ENCODE peak calls at places on chromosomes 5 and 9, in seven cellular contexts. One of them, this sample, is unnamed.

GRCh38 chr5:125834438-125835147 is 588.6 kb upstream of the GRAMD2B start:
- DNase-seq in body of pancreas: no peak
- DNase-seq in transverse colon: no peak
- DNase-seq in sigmoid colon: no peak
- DNase-seq in AG04450: no peak
- DNase-seq in cardiac fibroblast: no peak
- DNase-seq in GM13977: no peak
- DNase-seq in this sample: no peak

GRCh38 chr9:33040792-33041458 is 15.9 kb downstream of the DNAJA1 start:
- DNase-seq in body of pancreas: no peak
- DNase-seq in transverse colon: no peak
- DNase-seq in sigmoid colon: no peak
- DNase-seq in AG04450: no peak
- DNase-seq in cardiac fibroblast: no peak
- DNase-seq in GM13977: no peak
- DNase-seq in this sample: no peak

GRCh38 chr9:2307480-2307879 is 292.3 kb downstream of the SMARCA2 start:
- DNase-seq in body of pancreas: no peak
- DNase-seq in transverse colon: no peak
- DNase-seq in sigmoid colon: no peak
- DNase-seq in AG04450: peak
- DNase-seq in cardiac fibroblast: peak
- DNase-seq in GM13977: no peak
- DNase-seq in this sample: no peak

GRCh38 chr9:81380960-81381359 is 308.4 kb downstream of the TLE1 start:
- DNase-seq in body of pancreas: no peak
- DNase-seq in transverse colon: no peak
- DNase-seq in sigmoid colon: no peak
- DNase-seq in AG04450: no peak
- DNase-seq in cardiac fibroblast: no peak
- DNase-seq in GM13977: no peak
- DNase-seq in this sample: no peak

GRCh38 chr5:14901462-14902051 is 30.0 kb upstream of the ANKH start:
- DNase-seq in body of pancreas: no peak
- DNase-seq in transverse colon: no peak
- DNase-seq in sigmoid colon: no peak
- DNase-seq in AG04450: peak
- DNase-seq in cardiac fibroblast: peak
- DNase-seq in GM13977: no peak
- DNase-seq in this sample: no peak

GRCh38 chr5:171710451-171711024 is 75.1 kb upstream of the SMIM23 start:
- DNase-seq in body of pancreas: no peak
- DNase-seq in transverse colon: no peak
- DNase-seq in sigmoid colon: no peak
- DNase-seq in AG04450: no peak
- DNase-seq in cardiac fibroblast: no peak
- DNase-seq in GM13977: no peak
- DNase-seq in this sample: no peak

GRCh38 chr5:139273322-139273571 is 20.3 kb upstream of the MATR3 start:
- DNase-seq in body of pancreas: no peak
- DNase-seq in transverse colon: no peak
- DNase-seq in sigmoid colon: no peak
- DNase-seq in AG04450: no peak
- DNase-seq in cardiac fibroblast: no peak
- DNase-seq in GM13977: peak
- DNase-seq in this sample: no peak

GRCh38 chr5:39523821-39524220 is 99.0 kb upstream of the DAB2 start:
- DNase-seq in body of pancreas: no peak
- DNase-seq in transverse colon: no peak
- DNase-seq in sigmoid colon: no peak
- DNase-seq in AG04450: no peak
- DNase-seq in cardiac fibroblast: no peak
- DNase-seq in GM13977: no peak
- DNase-seq in this sample: no peak

GRCh38 chr9:130681769-130682489 is 11.7 kb upstream of the EXOSC2 start:
- DNase-seq in body of pancreas: no peak
- DNase-seq in transverse colon: peak
- DNase-seq in sigmoid colon: no peak
- DNase-seq in AG04450: no peak
- DNase-seq in cardiac fibroblast: no peak
- DNase-seq in GM13977: peak
- DNase-seq in this sample: peak

GRCh38 chr9:121684381-121685145 is 33.1 kb downstream of the DAB2IP start:
- DNase-seq in body of pancreas: peak
- DNase-seq in transverse colon: peak
- DNase-seq in sigmoid colon: peak
- DNase-seq in AG04450: no peak
- DNase-seq in cardiac fibroblast: peak
- DNase-seq in GM13977: peak
- DNase-seq in this sample: peak

GRCh38 chr9:22227986-22228385 is 218.6 kb upstream of the DMRTA1 start:
- DNase-seq in body of pancreas: no peak
- DNase-seq in transverse colon: no peak
- DNase-seq in sigmoid colon: no peak
- DNase-seq in AG04450: no peak
- DNase-seq in cardiac fibroblast: no peak
- DNase-seq in GM13977: no peak
- DNase-seq in this sample: no peak

GRCh38 chr9:76297721-76298239 is 96.4 kb downstream of the RFK start:
- DNase-seq in body of pancreas: peak
- DNase-seq in transverse colon: no peak
- DNase-seq in sigmoid colon: peak
- DNase-seq in AG04450: no peak
- DNase-seq in cardiac fibroblast: peak
- DNase-seq in GM13977: no peak
- DNase-seq in this sample: no peak

GRCh38 chr5:96651948-96652753 is 10.0 kb upstream of the CAST start:
- DNase-seq in body of pancreas: no peak
- DNase-seq in transverse colon: no peak
- DNase-seq in sigmoid colon: no peak
- DNase-seq in AG04450: no peak
- DNase-seq in cardiac fibroblast: no peak
- DNase-seq in GM13977: no peak
- DNase-seq in this sample: peak

GRCh38 chr9:78884611-78885150 is 587.8 kb downstream of the PSAT1 start:
- DNase-seq in body of pancreas: no peak
- DNase-seq in transverse colon: no peak
- DNase-seq in sigmoid colon: no peak
- DNase-seq in AG04450: no peak
- DNase-seq in cardiac fibroblast: no peak
- DNase-seq in GM13977: no peak
- DNase-seq in this sample: no peak

GRCh38 chr9:131228988-131229387 is 47.3 kb downstream of the FAM78A start:
- DNase-seq in body of pancreas: no peak
- DNase-seq in transverse colon: no peak
- DNase-seq in sigmoid colon: no peak
- DNase-seq in AG04450: peak
- DNase-seq in cardiac fibroblast: peak
- DNase-seq in GM13977: no peak
- DNase-seq in this sample: no peak

GRCh38 chr5:79025054-79025465 is 40.0 kb upstream of the ARSB start:
- DNase-seq in body of pancreas: peak
- DNase-seq in transverse colon: peak
- DNase-seq in sigmoid colon: peak
- DNase-seq in AG04450: peak
- DNase-seq in cardiac fibroblast: peak
- DNase-seq in GM13977: peak
- DNase-seq in this sample: peak

GRCh38 chr5:9034671-9035070 is 511.2 kb downstream of the SEMA5A start:
- DNase-seq in body of pancreas: no peak
- DNase-seq in transverse colon: no peak
- DNase-seq in sigmoid colon: no peak
- DNase-seq in AG04450: peak
- DNase-seq in cardiac fibroblast: peak
- DNase-seq in GM13977: no peak
- DNase-seq in this sample: no peak

GRCh38 chr5:167951121-167951520 is 340.3 kb upstream of the WWC1 start:
- DNase-seq in body of pancreas: no peak
- DNase-seq in transverse colon: no peak
- DNase-seq in sigmoid colon: no peak
- DNase-seq in AG04450: no peak
- DNase-seq in cardiac fibroblast: no peak
- DNase-seq in GM13977: no peak
- DNase-seq in this sample: no peak
- TF ChIP-seq CTCF in body of pancreas: no peak
- TF ChIP-seq CTCF in transverse colon: no peak
- TF ChIP-seq CTCF in sigmoid colon: no peak
- TF ChIP-seq CTCF in AG04450: no peak
- TF ChIP-seq CTCF in cardiac fibroblast: no peak
- TF ChIP-seq CTCF in GM13977: no peak
- TF ChIP-seq CTCF in this sample: no peak

GRCh38 chr5:133734916-133735315 is 122.6 kb upstream of the FSTL4 start:
- DNase-seq in body of pancreas: no peak
- DNase-seq in transverse colon: no peak
- DNase-seq in sigmoid colon: peak
- DNase-seq in AG04450: no peak
- DNase-seq in cardiac fibroblast: no peak
- DNase-seq in GM13977: no peak
- DNase-seq in this sample: no peak

GRCh38 chr5:133738271-133738670 is 125.9 kb upstream of the FSTL4 start:
- DNase-seq in body of pancreas: no peak
- DNase-seq in transverse colon: no peak
- DNase-seq in sigmoid colon: no peak
- DNase-seq in AG04450: no peak
- DNase-seq in cardiac fibroblast: no peak
- DNase-seq in GM13977: no peak
- DNase-seq in this sample: no peak

GRCh38 chr5:133739381-133739780 is 127.0 kb upstream of the FSTL4 start:
- DNase-seq in body of pancreas: no peak
- DNase-seq in transverse colon: no peak
- DNase-seq in sigmoid colon: no peak
- DNase-seq in AG04450: no peak
- DNase-seq in cardiac fibroblast: no peak
- DNase-seq in GM13977: no peak
- DNase-seq in this sample: no peak

GRCh38 chr5:133735346-133735745 is 123.0 kb upstream of the FSTL4 start:
- DNase-seq in body of pancreas: no peak
- DNase-seq in transverse colon: no peak
- DNase-seq in sigmoid colon: no peak
- DNase-seq in AG04450: no peak
- DNase-seq in cardiac fibroblast: peak
- DNase-seq in GM13977: no peak
- DNase-seq in this sample: no peak

DNA sequence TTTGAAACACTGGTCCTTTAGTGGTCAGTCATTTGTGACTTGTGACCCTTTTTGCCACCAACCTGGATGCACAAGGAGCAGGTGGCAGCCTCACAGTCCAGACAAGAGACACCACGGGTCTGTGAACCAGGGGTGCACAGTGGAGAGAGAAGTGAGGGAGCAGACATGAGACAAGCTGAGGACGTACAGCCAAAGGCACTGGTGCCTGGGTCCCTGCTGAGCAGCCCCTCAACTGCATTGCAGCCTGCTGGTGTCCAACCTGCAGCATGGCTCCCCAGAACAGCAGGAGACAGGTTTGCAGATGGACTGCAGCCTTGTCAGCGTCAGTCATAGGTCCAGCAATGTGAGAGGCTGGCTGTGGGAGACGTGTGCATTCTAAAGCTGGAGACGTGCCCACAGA is 124.2 kb upstream of the FSTL4 start:
- DNase-seq in body of pancreas: no peak
- DNase-seq in transverse colon: no peak
- DNase-seq in sigmoid colon: no peak
- DNase-seq in AG04450: no peak
- DNase-seq in cardiac fibroblast: no peak
- DNase-seq in GM13977: no peak
- DNase-seq in this sample: no peak
- TF ChIP-seq CTCF in body of pancreas: no peak
- TF ChIP-seq CTCF in transverse colon: no peak
- TF ChIP-seq CTCF in sigmoid colon: no peak
- TF ChIP-seq CTCF in AG04450: no peak
- TF ChIP-seq CTCF in cardiac fibroblast: no peak
- TF ChIP-seq CTCF in GM13977: no peak
- TF ChIP-seq CTCF in this sample: no peak

DNA sequence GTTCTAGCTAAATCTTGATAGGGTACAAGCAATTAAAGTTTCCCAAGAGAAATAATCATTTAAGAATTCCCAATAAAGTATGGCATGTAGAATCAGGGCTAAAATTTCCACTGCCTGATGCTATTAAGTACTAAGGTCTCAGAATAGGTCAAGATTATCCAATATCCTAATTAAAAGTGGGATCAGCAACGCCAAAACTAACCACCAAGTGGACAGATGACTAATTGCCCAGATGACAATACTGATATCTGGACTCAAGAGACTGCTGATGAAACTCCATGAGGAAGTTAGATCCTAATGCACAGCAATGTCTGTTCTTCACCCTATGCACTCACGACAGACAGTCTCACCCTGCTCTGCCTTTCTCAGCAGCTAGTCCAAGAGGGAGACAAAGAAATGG is 14.3 kb downstream of the DEPDC1B start:
- DNase-seq in body of pancreas: no peak
- DNase-seq in transverse colon: no peak
- DNase-seq in sigmoid colon: no peak
- DNase-seq in AG04450: no peak
- DNase-seq in cardiac fibroblast: no peak
- DNase-seq in GM13977: no peak
- DNase-seq in this sample: no peak
- TF ChIP-seq CTCF in body of pancreas: no peak
- TF ChIP-seq CTCF in transverse colon: no peak
- TF ChIP-seq CTCF in sigmoid colon: no peak
- TF ChIP-seq CTCF in AG04450: no peak
- TF ChIP-seq CTCF in cardiac fibroblast: no peak
- TF ChIP-seq CTCF in GM13977: no peak
- TF ChIP-seq CTCF in this sample: no peak

GRCh38 chr5:142200387-142200786 is 91.8 kb downstream of the NDFIP1 start:
- DNase-seq in body of pancreas: no peak
- DNase-seq in transverse colon: no peak
- DNase-seq in sigmoid colon: no peak
- DNase-seq in AG04450: no peak
- DNase-seq in cardiac fibroblast: no peak
- DNase-seq in GM13977: no peak
- DNase-seq in this sample: no peak

GRCh38 chr5:142204219-142204618 is 95.6 kb downstream of the NDFIP1 start:
- DNase-seq in body of pancreas: no peak
- DNase-seq in transverse colon: no peak
- DNase-seq in sigmoid colon: no peak
- DNase-seq in AG04450: no peak
- DNase-seq in cardiac fibroblast: peak
- DNase-seq in GM13977: no peak
- DNase-seq in this sample: no peak

GRCh38 chr5:142199388-142199787 is 90.8 kb downstream of the NDFIP1 start:
- DNase-seq in body of pancreas: no peak
- DNase-seq in transverse colon: no peak
- DNase-seq in sigmoid colon: no peak
- DNase-seq in AG04450: no peak
- DNase-seq in cardiac fibroblast: no peak
- DNase-seq in GM13977: no peak
- DNase-seq in this sample: no peak

GRCh38 chr5:142201471-142201887 is 92.9 kb downstream of the NDFIP1 start:
- DNase-seq in body of pancreas: no peak
- DNase-seq in transverse colon: no peak
- DNase-seq in sigmoid colon: no peak
- DNase-seq in AG04450: peak
- DNase-seq in cardiac fibroblast: peak
- DNase-seq in GM13977: no peak
- DNase-seq in this sample: no peak

DNA sequence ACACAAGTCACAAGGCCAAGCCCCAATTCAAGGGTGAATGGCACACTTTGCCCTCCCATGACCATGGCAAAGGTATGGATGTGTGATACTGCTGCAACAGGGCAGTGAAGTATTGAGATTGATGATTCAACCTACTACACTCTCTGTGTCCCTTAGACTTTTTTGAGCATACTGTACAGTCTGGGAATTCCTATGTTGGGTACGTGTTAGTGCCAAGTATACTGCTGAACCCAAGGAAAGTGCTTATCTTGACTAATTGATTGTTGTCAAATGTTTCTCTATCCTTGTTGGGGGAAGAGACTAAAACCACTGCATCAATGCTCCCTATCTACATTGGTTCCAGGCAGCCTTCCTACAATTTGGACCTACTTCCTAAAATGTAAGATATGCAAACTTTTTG is 93.7 kb downstream of the NDFIP1 start:
- DNase-seq in body of pancreas: no peak
- DNase-seq in transverse colon: no peak
- DNase-seq in sigmoid colon: no peak
- DNase-seq in AG04450: no peak
- DNase-seq in cardiac fibroblast: peak
- DNase-seq in GM13977: no peak
- DNase-seq in this sample: no peak
- TF ChIP-seq CTCF in body of pancreas: no peak
- TF ChIP-seq CTCF in transverse colon: no peak
- TF ChIP-seq CTCF in sigmoid colon: no peak
- TF ChIP-seq CTCF in AG04450: no peak
- TF ChIP-seq CTCF in cardiac fibroblast: no peak
- TF ChIP-seq CTCF in GM13977: no peak
- TF ChIP-seq CTCF in this sample: no peak

This sample was measured in activated CD8-positive, alpha-beta T cell treated with anti-CD3 and anti-CD28 coated beads for 36 hours.